ENCODE peak calls at places on chromosomes 12 and 14, in ten cellular contexts. One of them, this sample, is unnamed.

GRCh38 chr14:70212752-70213151 is 24.0 kb upstream of the SLC8A3 start:
- DNase-seq in Caco-2: no peak
- DNase-seq in uterus: no peak
- DNase-seq in fibroblast of lung: no peak
- DNase-seq in astrocyte of the spinal cord: no peak
- DNase-seq in CD8-positive, alpha-beta T cell: no peak
- DNase-seq in prostate gland: no peak
- DNase-seq in AG04450: no peak
- DNase-seq in neural crest cell: no peak
- DNase-seq in Panc1: no peak
- DNase-seq in this sample: no peak

GRCh38 chr12:54300732-54301427 is at the start of gene NFE2:
- DNase-seq in Panc1: no peak
- DNase-seq in neural crest cell: peak; percentile 53
- DNase-seq in CD8-positive, alpha-beta T cell: peak; percentile 41
- DNase-seq in astrocyte of the spinal cord: peak; percentile 70
- DNase-seq in Caco-2: peak; percentile 91
- DNase-seq in fibroblast of lung: peak; percentile 83
- DNase-seq in uterus: peak; percentile 31
- DNase-seq in AG04450: peak; percentile 51
- DNase-seq in prostate gland: peak; percentile 30
- DNase-seq in this sample: peak; percentile 76

GRCh38 chr12:96749978-96750377 is 157.1 kb upstream of the NEDD1 start:
- DNase-seq in Panc1: no peak
- DNase-seq in prostate gland: no peak
- DNase-seq in Caco-2: no peak
- DNase-seq in CD8-positive, alpha-beta T cell: no peak
- DNase-seq in neural crest cell: no peak
- DNase-seq in AG04450: no peak
- DNase-seq in fibroblast of lung: no peak
- DNase-seq in astrocyte of the spinal cord: no peak
- DNase-seq in uterus: no peak
- DNase-seq in this sample: no peak

GRCh38 chr12:104672501-104673265 is 215.9 kb downstream of the CHST11 start:
- DNase-seq in uterus: peak; percentile 80
- DNase-seq in Panc1: no peak
- DNase-seq in neural crest cell: no peak
- DNase-seq in CD8-positive, alpha-beta T cell: no peak
- DNase-seq in AG04450: no peak
- DNase-seq in fibroblast of lung: peak; percentile 55
- DNase-seq in Caco-2: no peak
- DNase-seq in astrocyte of the spinal cord: peak; percentile 16
- DNase-seq in prostate gland: no peak
- DNase-seq in this sample: no peak

GRCh38 chr12:6750506-6750905 is 2.4 kb downstream of the MLF2 start:
- DNase-seq in neural crest cell: no peak
- DNase-seq in prostate gland: no peak
- DNase-seq in astrocyte of the spinal cord: no peak
- DNase-seq in AG04450: no peak
- DNase-seq in fibroblast of lung: no peak
- DNase-seq in Panc1: no peak
- DNase-seq in Caco-2: no peak
- DNase-seq in CD8-positive, alpha-beta T cell: no peak
- DNase-seq in uterus: no peak
- DNase-seq in this sample: no peak

GRCh38 chr12:820336-820735 is 68.0 kb downstream of the WNK1 start:
- DNase-seq in CD8-positive, alpha-beta T cell: no peak
- DNase-seq in AG04450: no peak
- DNase-seq in prostate gland: no peak
- DNase-seq in neural crest cell: no peak
- DNase-seq in uterus: no peak
- DNase-seq in astrocyte of the spinal cord: no peak
- DNase-seq in Caco-2: no peak
- DNase-seq in fibroblast of lung: no peak
- DNase-seq in Panc1: no peak
- DNase-seq in this sample: no peak

GRCh38 chr14:102922490-102923200 is at the start of gene AMN:
- DNase-seq in neural crest cell: no peak
- DNase-seq in AG04450: no peak
- DNase-seq in uterus: no peak
- DNase-seq in CD8-positive, alpha-beta T cell: no peak
- DNase-seq in Panc1: no peak
- DNase-seq in Caco-2: peak; percentile 91
- DNase-seq in prostate gland: no peak
- DNase-seq in fibroblast of lung: no peak
- DNase-seq in astrocyte of the spinal cord: no peak
- DNase-seq in this sample: no peak

GRCh38 chr14:21965042-21965441 is 291.4 kb upstream of the OR4E1 start:
- DNase-seq in fibroblast of lung: no peak
- DNase-seq in astrocyte of the spinal cord: no peak
- DNase-seq in Caco-2: no peak
- DNase-seq in AG04450: no peak
- DNase-seq in Panc1: no peak
- DNase-seq in prostate gland: no peak
- DNase-seq in uterus: no peak
- DNase-seq in CD8-positive, alpha-beta T cell: peak; percentile 34
- DNase-seq in neural crest cell: no peak
- DNase-seq in this sample: no peak

GRCh38 chr12:132170094-132170636 is 25.9 kb downstream of the NOC4L start:
- DNase-seq in prostate gland: no peak
- DNase-seq in astrocyte of the spinal cord: peak; percentile 74
- DNase-seq in fibroblast of lung: peak; percentile 95
- DNase-seq in Panc1: no peak
- DNase-seq in neural crest cell: no peak
- DNase-seq in CD8-positive, alpha-beta T cell: no peak
- DNase-seq in Caco-2: no peak
- DNase-seq in AG04450: no peak
- DNase-seq in uterus: no peak
- DNase-seq in this sample: no peak

GRCh38 chr12:130831876-130832405 is 7.1 kb downstream of the STX2 start:
- DNase-seq in uterus: no peak
- DNase-seq in AG04450: no peak
- DNase-seq in astrocyte of the spinal cord: no peak
- DNase-seq in Caco-2: no peak
- DNase-seq in prostate gland: no peak
- DNase-seq in fibroblast of lung: no peak
- DNase-seq in neural crest cell: no peak
- DNase-seq in Panc1: no peak
- DNase-seq in CD8-positive, alpha-beta T cell: no peak
- DNase-seq in this sample: no peak

GRCh38 chr14:51473808-51474207 is 177.9 kb upstream of the FRMD6 start:
- DNase-seq in uterus: no peak
- DNase-seq in neural crest cell: no peak
- DNase-seq in Panc1: no peak
- DNase-seq in CD8-positive, alpha-beta T cell: no peak
- DNase-seq in fibroblast of lung: peak; percentile 53
- DNase-seq in prostate gland: no peak
- DNase-seq in astrocyte of the spinal cord: peak; percentile 42
- DNase-seq in AG04450: no peak
- DNase-seq in Caco-2: no peak
- DNase-seq in this sample: no peak

GRCh38 chr12:130957304-130957621 is 3.6 kb downstream of the ADGRD1 start:
- DNase-seq in Caco-2: no peak
- DNase-seq in AG04450: no peak
- DNase-seq in prostate gland: no peak
- DNase-seq in astrocyte of the spinal cord: no peak
- DNase-seq in neural crest cell: no peak
- DNase-seq in uterus: no peak
- DNase-seq in CD8-positive, alpha-beta T cell: no peak
- DNase-seq in Panc1: no peak
- DNase-seq in fibroblast of lung: no peak
- DNase-seq in this sample: no peak

GRCh38 chr14:42140831-42141279 is 534.2 kb downstream of the LRFN5 start:
- DNase-seq in fibroblast of lung: peak; percentile 73
- DNase-seq in neural crest cell: no peak
- DNase-seq in Caco-2: no peak
- DNase-seq in prostate gland: no peak
- DNase-seq in CD8-positive, alpha-beta T cell: no peak
- DNase-seq in astrocyte of the spinal cord: peak; percentile 62
- DNase-seq in AG04450: peak; percentile 33
- DNase-seq in Panc1: peak; percentile 86
- DNase-seq in uterus: no peak
- DNase-seq in this sample: no peak

DNA sequence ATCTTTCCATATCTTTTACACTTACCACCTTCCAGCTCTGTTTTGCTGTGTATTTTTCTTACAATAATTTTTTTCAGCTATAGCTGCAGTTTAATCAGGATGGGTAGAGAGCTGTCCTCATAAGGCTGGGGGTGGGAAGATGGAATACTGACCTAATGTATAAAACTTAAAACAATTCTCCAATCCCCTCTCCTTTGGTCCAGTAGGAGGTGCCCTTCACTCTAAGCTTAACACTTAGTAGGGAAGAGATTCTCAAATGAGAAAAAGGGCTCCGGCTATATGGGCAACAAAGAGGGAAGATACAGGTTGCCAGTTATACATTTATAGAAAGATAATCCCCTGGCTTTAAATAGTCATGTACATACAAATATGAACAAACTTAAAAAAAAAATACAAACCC is 2.8 kb downstream of the ORMDL2 start:
- DNase-seq in uterus: no peak
- DNase-seq in astrocyte of the spinal cord: peak; percentile 27
- DNase-seq in neural crest cell: no peak
- DNase-seq in fibroblast of lung: no peak
- DNase-seq in Panc1: no peak
- DNase-seq in prostate gland: no peak
- DNase-seq in AG04450: no peak
- DNase-seq in Caco-2: no peak
- DNase-seq in CD8-positive, alpha-beta T cell: no peak
- DNase-seq in this sample: no peak
- TF ChIP-seq CTCF in uterus: no peak
- TF ChIP-seq CTCF in astrocyte of the spinal cord: peak; percentile 39
- TF ChIP-seq CTCF in neural crest cell: peak; percentile 37
- TF ChIP-seq CTCF in fibroblast of lung: peak; percentile 20
- TF ChIP-seq CTCF in Panc1: peak; percentile 51
- TF ChIP-seq CTCF in prostate gland: no peak
- TF ChIP-seq CTCF in AG04450: peak; percentile 46
- TF ChIP-seq CTCF in Caco-2: peak; percentile 23
- TF ChIP-seq CTCF in CD8-positive, alpha-beta T cell: no peak
- TF ChIP-seq CTCF in this sample: peak; percentile 12

DNA sequence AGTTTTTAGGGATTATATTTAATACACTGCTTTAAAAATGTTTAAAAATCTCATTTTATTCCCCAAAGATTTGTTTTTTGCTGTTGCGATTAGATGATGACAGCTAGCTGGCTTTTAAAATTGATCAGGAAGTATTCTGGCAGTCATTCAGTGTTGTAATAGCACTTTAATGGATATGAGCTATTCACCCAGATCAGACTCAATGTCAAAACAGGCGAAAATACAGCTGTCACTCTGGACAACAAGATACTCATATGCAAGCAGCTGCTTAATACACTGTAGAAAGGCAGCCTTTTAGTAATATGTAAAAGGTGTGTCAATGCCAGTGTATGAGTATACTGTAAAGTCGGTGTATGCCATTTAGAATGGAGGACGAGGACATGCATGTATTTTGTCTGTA is 91.7 kb downstream of the NPAS3 start:
- DNase-seq in uterus: no peak
- DNase-seq in neural crest cell: no peak
- DNase-seq in Panc1: no peak
- DNase-seq in Caco-2: no peak
- DNase-seq in AG04450: no peak
- DNase-seq in fibroblast of lung: no peak
- DNase-seq in astrocyte of the spinal cord: no peak
- DNase-seq in prostate gland: no peak
- DNase-seq in CD8-positive, alpha-beta T cell: no peak
- DNase-seq in this sample: no peak
- TF ChIP-seq CTCF in uterus: no peak
- TF ChIP-seq CTCF in neural crest cell: no peak
- TF ChIP-seq CTCF in Panc1: no peak
- TF ChIP-seq CTCF in Caco-2: no peak
- TF ChIP-seq CTCF in AG04450: no peak
- TF ChIP-seq CTCF in fibroblast of lung: no peak
- TF ChIP-seq CTCF in astrocyte of the spinal cord: no peak
- TF ChIP-seq CTCF in prostate gland: no peak
- TF ChIP-seq CTCF in CD8-positive, alpha-beta T cell: no peak
- TF ChIP-seq CTCF in this sample: no peak

GRCh38 chr12:108424026-108424425 is 84.9 kb upstream of the CMKLR1 start:
- DNase-seq in neural crest cell: no peak
- DNase-seq in AG04450: no peak
- DNase-seq in CD8-positive, alpha-beta T cell: no peak
- DNase-seq in Panc1: no peak
- DNase-seq in Caco-2: no peak
- DNase-seq in uterus: no peak
- DNase-seq in prostate gland: no peak
- DNase-seq in fibroblast of lung: no peak
- DNase-seq in astrocyte of the spinal cord: no peak
- DNase-seq in this sample: no peak

GRCh38 chr12:108430245-108430644 is 84.8 kb upstream of the FICD start:
- DNase-seq in Panc1: no peak
- DNase-seq in fibroblast of lung: peak; percentile 8
- DNase-seq in neural crest cell: no peak
- DNase-seq in uterus: no peak
- DNase-seq in astrocyte of the spinal cord: no peak
- DNase-seq in AG04450: no peak
- DNase-seq in CD8-positive, alpha-beta T cell: no peak
- DNase-seq in Caco-2: no peak
- DNase-seq in prostate gland: no peak
- DNase-seq in this sample: no peak

GRCh38 chr12:108424816-108425215 is 85.7 kb upstream of the CMKLR1 start:
- DNase-seq in astrocyte of the spinal cord: no peak
- DNase-seq in neural crest cell: no peak
- DNase-seq in Panc1: no peak
- DNase-seq in uterus: no peak
- DNase-seq in prostate gland: no peak
- DNase-seq in Caco-2: no peak
- DNase-seq in fibroblast of lung: no peak
- DNase-seq in AG04450: no peak
- DNase-seq in CD8-positive, alpha-beta T cell: no peak
- DNase-seq in this sample: no peak

GRCh38 chr12:108423486-108423885 is 84.4 kb upstream of the CMKLR1 start:
- DNase-seq in AG04450: no peak
- DNase-seq in astrocyte of the spinal cord: no peak
- DNase-seq in Panc1: no peak
- DNase-seq in uterus: no peak
- DNase-seq in Caco-2: no peak
- DNase-seq in prostate gland: no peak
- DNase-seq in fibroblast of lung: no peak
- DNase-seq in CD8-positive, alpha-beta T cell: no peak
- DNase-seq in neural crest cell: no peak
- DNase-seq in this sample: no peak

GRCh38 chr12:108425238-108425795 is 86.2 kb upstream of the CMKLR1 start:
- DNase-seq in neural crest cell: no peak
- DNase-seq in CD8-positive, alpha-beta T cell: no peak
- DNase-seq in Caco-2: no peak
- DNase-seq in astrocyte of the spinal cord: no peak
- DNase-seq in Panc1: no peak
- DNase-seq in AG04450: no peak
- DNase-seq in uterus: no peak
- DNase-seq in prostate gland: no peak
- DNase-seq in fibroblast of lung: no peak
- DNase-seq in this sample: no peak
- TF ChIP-seq CTCF in neural crest cell: no peak
- TF ChIP-seq CTCF in CD8-positive, alpha-beta T cell: no peak
- TF ChIP-seq CTCF in Caco-2: no peak
- TF ChIP-seq CTCF in astrocyte of the spinal cord: no peak
- TF ChIP-seq CTCF in Panc1: no peak
- TF ChIP-seq CTCF in AG04450: no peak
- TF ChIP-seq CTCF in uterus: no peak
- TF ChIP-seq CTCF in prostate gland: no peak
- TF ChIP-seq CTCF in fibroblast of lung: no peak
- TF ChIP-seq CTCF in this sample: no peak

GRCh38 chr12:2641209-2641608 is 153.6 kb upstream of the FKBP4 start:
- DNase-seq in AG04450: no peak
- DNase-seq in astrocyte of the spinal cord: peak; percentile 23
- DNase-seq in prostate gland: no peak
- DNase-seq in uterus: no peak
- DNase-seq in fibroblast of lung: peak; percentile 14
- DNase-seq in CD8-positive, alpha-beta T cell: no peak
- DNase-seq in Caco-2: peak; percentile 41
- DNase-seq in Panc1: no peak
- DNase-seq in neural crest cell: peak; percentile 20
- DNase-seq in this sample: no peak
- TF ChIP-seq CTCF in AG04450: peak; percentile 51
- TF ChIP-seq CTCF in astrocyte of the spinal cord: peak; percentile 45
- TF ChIP-seq CTCF in prostate gland: no peak
- TF ChIP-seq CTCF in uterus: no peak
- TF ChIP-seq CTCF in fibroblast of lung: peak; percentile 19
- TF ChIP-seq CTCF in CD8-positive, alpha-beta T cell: no peak
- TF ChIP-seq CTCF in Caco-2: no peak
- TF ChIP-seq CTCF in Panc1: no peak
- TF ChIP-seq CTCF in neural crest cell: peak; percentile 40
- TF ChIP-seq CTCF in this sample: peak; percentile 46